ENCODE peak calls at places on chromosomes 16 and 17, in five cellular contexts. One of them, this sample, is unnamed.

GRCh38 chr16:26857371-26857770 is 209.4 kb upstream of the C16orf82 start:
- DNase-seq in CD4-positive, alpha-beta T cell: no peak
- DNase-seq in Peyer's patch: no peak
- DNase-seq in astrocyte of the spinal cord: no peak
- DNase-seq in transverse colon: no peak
- DNase-seq in this sample: no peak

GRCh38 chr17:45680360-45680759 is 103.8 kb upstream of the CRHR1 start:
- DNase-seq in Peyer's patch: no peak
- DNase-seq in transverse colon: no peak
- DNase-seq in CD4-positive, alpha-beta T cell: no peak
- DNase-seq in astrocyte of the spinal cord: no peak
- DNase-seq in this sample: no peak

GRCh38 chr16:14420721-14421488 is 209.2 kb downstream of the PARN start:
- DNase-seq in CD4-positive, alpha-beta T cell: no peak
- DNase-seq in astrocyte of the spinal cord: no peak
- DNase-seq in Peyer's patch: no peak
- DNase-seq in transverse colon: no peak
- DNase-seq in this sample: no peak

GRCh38 chr16:86077243-86077940 is 178.4 kb downstream of the IRF8 start:
- DNase-seq in CD4-positive, alpha-beta T cell: no peak
- DNase-seq in transverse colon: no peak
- DNase-seq in Peyer's patch: no peak
- DNase-seq in astrocyte of the spinal cord: no peak
- DNase-seq in this sample: no peak

GRCh38 chr17:80069886-80070177 is 31.5 kb upstream of the GAA start:
- DNase-seq in CD4-positive, alpha-beta T cell: no peak
- DNase-seq in astrocyte of the spinal cord: no peak
- DNase-seq in Peyer's patch: no peak
- DNase-seq in transverse colon: no peak
- DNase-seq in this sample: no peak

GRCh38 chr17:74862108-74862901 is 2.6 kb upstream of the GRIN2C start:
- DNase-seq in transverse colon: peak
- DNase-seq in Peyer's patch: peak
- DNase-seq in CD4-positive, alpha-beta T cell: peak
- DNase-seq in astrocyte of the spinal cord: peak
- DNase-seq in this sample: peak

GRCh38 chr17:65488665-65489064 is 72.8 kb downstream of the AXIN2 start:
- DNase-seq in Peyer's patch: no peak
- DNase-seq in transverse colon: no peak
- DNase-seq in CD4-positive, alpha-beta T cell: no peak
- DNase-seq in astrocyte of the spinal cord: no peak
- DNase-seq in this sample: no peak

GRCh38 chr17:47678196-47678595 is 15.8 kb upstream of the TBKBP1 start:
- DNase-seq in Peyer's patch: no peak
- DNase-seq in transverse colon: no peak
- DNase-seq in CD4-positive, alpha-beta T cell: no peak
- DNase-seq in astrocyte of the spinal cord: no peak
- DNase-seq in this sample: no peak

GRCh38 chr16:55499951-55500350 is 8.9 kb upstream of the LPCAT2 start:
- DNase-seq in Peyer's patch: no peak
- DNase-seq in transverse colon: no peak
- DNase-seq in CD4-positive, alpha-beta T cell: no peak
- DNase-seq in astrocyte of the spinal cord: peak
- DNase-seq in this sample: no peak

GRCh38 chr16:75377971-75378386 is 55.3 kb downstream of the CFDP1 start:
- DNase-seq in astrocyte of the spinal cord: peak
- DNase-seq in Peyer's patch: no peak
- DNase-seq in CD4-positive, alpha-beta T cell: no peak
- DNase-seq in transverse colon: no peak
- DNase-seq in this sample: no peak

GRCh38 chr17:17322516-17323510 is 19.6 kb downstream of the NT5M start:
- DNase-seq in Peyer's patch: no peak
- DNase-seq in astrocyte of the spinal cord: no peak
- DNase-seq in transverse colon: no peak
- DNase-seq in CD4-positive, alpha-beta T cell: no peak
- DNase-seq in this sample: peak

GRCh38 chr16:67246945-67247697 is at the start of gene FHOD1:
- DNase-seq in astrocyte of the spinal cord: peak
- DNase-seq in Peyer's patch: peak
- DNase-seq in CD4-positive, alpha-beta T cell: peak
- DNase-seq in transverse colon: peak
- DNase-seq in this sample: peak

GRCh38 chr16:67946966-67947558 is 3.1 kb upstream of the LCAT start:
- DNase-seq in CD4-positive, alpha-beta T cell: no peak
- DNase-seq in transverse colon: no peak
- DNase-seq in astrocyte of the spinal cord: no peak
- DNase-seq in Peyer's patch: no peak
- DNase-seq in this sample: no peak

GRCh38 chr17:39614545-39615157 is 6.9 kb upstream of the NEUROD2 start:
- DNase-seq in astrocyte of the spinal cord: no peak
- DNase-seq in Peyer's patch: no peak
- DNase-seq in CD4-positive, alpha-beta T cell: no peak
- DNase-seq in transverse colon: no peak
- DNase-seq in this sample: no peak

GRCh38 chr16:47644166-47644565 is 183.0 kb downstream of the PHKB start:
- DNase-seq in Peyer's patch: no peak
- DNase-seq in astrocyte of the spinal cord: peak
- DNase-seq in CD4-positive, alpha-beta T cell: no peak
- DNase-seq in transverse colon: no peak
- DNase-seq in this sample: no peak

GRCh38 chr17:53844476-53845107 is 21.9 kb downstream of the KIF2B start:
- DNase-seq in transverse colon: no peak
- DNase-seq in CD4-positive, alpha-beta T cell: no peak
- DNase-seq in Peyer's patch: no peak
- DNase-seq in astrocyte of the spinal cord: no peak
- DNase-seq in this sample: no peak

GRCh38 chr17:67862614-67863217 is 37.4 kb downstream of the BPTF start:
- DNase-seq in Peyer's patch: no peak
- DNase-seq in astrocyte of the spinal cord: no peak
- DNase-seq in CD4-positive, alpha-beta T cell: no peak
- DNase-seq in transverse colon: no peak
- DNase-seq in this sample: no peak
- TF ChIP-seq CTCF in Peyer's patch: no peak
- TF ChIP-seq CTCF in astrocyte of the spinal cord: no peak
- TF ChIP-seq CTCF in CD4-positive, alpha-beta T cell: no peak
- TF ChIP-seq CTCF in transverse colon: no peak
- TF ChIP-seq CTCF in this sample: no peak

GRCh38 chr17:82296511-82297279 is 20.7 kb downstream of the CD7 start:
- DNase-seq in CD4-positive, alpha-beta T cell: no peak
- DNase-seq in astrocyte of the spinal cord: no peak
- DNase-seq in transverse colon: no peak
- DNase-seq in Peyer's patch: no peak
- DNase-seq in this sample: no peak
- TF ChIP-seq CTCF in CD4-positive, alpha-beta T cell: no peak
- TF ChIP-seq CTCF in astrocyte of the spinal cord: no peak
- TF ChIP-seq CTCF in transverse colon: no peak
- TF ChIP-seq CTCF in Peyer's patch: no peak
- TF ChIP-seq CTCF in this sample: no peak

GRCh38 chr17:11922634-11923033 is 74.6 kb downstream of the ZNF18 start:
- DNase-seq in CD4-positive, alpha-beta T cell: no peak
- DNase-seq in transverse colon: no peak
- DNase-seq in astrocyte of the spinal cord: no peak
- DNase-seq in Peyer's patch: no peak
- DNase-seq in this sample: no peak
- TF ChIP-seq CTCF in CD4-positive, alpha-beta T cell: no peak
- TF ChIP-seq CTCF in transverse colon: no peak
- TF ChIP-seq CTCF in astrocyte of the spinal cord: no peak
- TF ChIP-seq CTCF in Peyer's patch: no peak
- TF ChIP-seq CTCF in this sample: no peak

DNA sequence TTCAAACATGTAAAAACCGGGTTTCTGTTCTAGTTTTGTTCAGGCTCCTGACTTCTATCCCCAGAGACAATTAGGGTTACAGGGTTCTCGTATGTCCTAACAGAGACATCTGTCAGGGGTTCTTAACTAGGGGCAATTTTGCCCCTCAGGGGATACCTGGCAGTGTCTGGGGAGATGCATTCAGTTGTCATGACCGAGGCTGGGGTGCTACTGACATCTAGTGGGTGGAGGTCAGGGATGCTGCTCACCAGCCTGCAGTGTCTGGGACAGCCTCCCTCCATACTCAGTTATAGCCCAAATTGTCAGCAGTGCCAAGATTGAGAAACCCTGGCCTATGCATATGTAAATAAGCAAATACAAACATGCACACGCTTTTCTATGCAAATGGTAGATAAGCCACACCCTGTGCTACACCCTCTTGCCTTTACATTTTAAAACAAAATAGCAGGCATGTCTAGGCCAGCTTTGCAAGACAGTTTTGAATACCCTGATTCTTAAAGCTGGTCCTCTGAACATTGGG is 37.4 kb downstream of the CLEC16A start:
- DNase-seq in CD4-positive, alpha-beta T cell: peak
- DNase-seq in Peyer's patch: peak
- DNase-seq in astrocyte of the spinal cord: no peak
- DNase-seq in transverse colon: no peak
- DNase-seq in this sample: no peak
- TF ChIP-seq CTCF in CD4-positive, alpha-beta T cell: no peak
- TF ChIP-seq CTCF in Peyer's patch: peak
- TF ChIP-seq CTCF in astrocyte of the spinal cord: peak
- TF ChIP-seq CTCF in transverse colon: no peak
- TF ChIP-seq CTCF in this sample: no peak

GRCh38 chr17:34424814-34425490 is 61.9 kb upstream of the CCL1 start:
- DNase-seq in astrocyte of the spinal cord: no peak
- DNase-seq in CD4-positive, alpha-beta T cell: no peak
- DNase-seq in Peyer's patch: no peak
- DNase-seq in transverse colon: no peak
- DNase-seq in this sample: no peak
- TF ChIP-seq CTCF in astrocyte of the spinal cord: no peak
- TF ChIP-seq CTCF in CD4-positive, alpha-beta T cell: no peak
- TF ChIP-seq CTCF in Peyer's patch: no peak
- TF ChIP-seq CTCF in transverse colon: no peak
- TF ChIP-seq CTCF in this sample: no peak

GRCh38 chr17:6560496-6560895 is 4.1 kb upstream of the PITPNM3 start:
- DNase-seq in astrocyte of the spinal cord: no peak
- DNase-seq in Peyer's patch: no peak
- DNase-seq in transverse colon: no peak
- DNase-seq in CD4-positive, alpha-beta T cell: no peak
- DNase-seq in this sample: no peak

GRCh38 chr17:6559753-6560215 is 3.4 kb upstream of the PITPNM3 start:
- DNase-seq in transverse colon: no peak
- DNase-seq in astrocyte of the spinal cord: no peak
- DNase-seq in Peyer's patch: no peak
- DNase-seq in CD4-positive, alpha-beta T cell: no peak
- DNase-seq in this sample: no peak

GRCh38 chr17:6557040-6557438 is 684 bp upstream of the PITPNM3 start:
- DNase-seq in Peyer's patch: no peak
- DNase-seq in transverse colon: no peak
- DNase-seq in astrocyte of the spinal cord: no peak
- DNase-seq in CD4-positive, alpha-beta T cell: no peak
- DNase-seq in this sample: peak

GRCh38 chr17:6558276-6558675 is 1.9 kb upstream of the PITPNM3 start:
- DNase-seq in CD4-positive, alpha-beta T cell: no peak
- DNase-seq in Peyer's patch: no peak
- DNase-seq in transverse colon: no peak
- DNase-seq in astrocyte of the spinal cord: no peak
- DNase-seq in this sample: no peak

GRCh38 chr17:6558932-6559752 is 2.8 kb upstream of the PITPNM3 start:
- DNase-seq in astrocyte of the spinal cord: no peak
- DNase-seq in Peyer's patch: no peak
- DNase-seq in CD4-positive, alpha-beta T cell: no peak
- DNase-seq in transverse colon: no peak
- DNase-seq in this sample: no peak
- TF ChIP-seq CTCF in astrocyte of the spinal cord: no peak
- TF ChIP-seq CTCF in Peyer's patch: no peak
- TF ChIP-seq CTCF in CD4-positive, alpha-beta T cell: no peak
- TF ChIP-seq CTCF in transverse colon: no peak
- TF ChIP-seq CTCF in this sample: no peak